ENCODE peak calls at places on chromosomes 3 and 15, in five cellular contexts. Z is breast epithelium, U is H1, G is vagina, E is sigmoid colon. J is an unnamed sample.

GRCh38 chr15:89885611-89886010 is 8.2 kb downstream of the AP3S2 start:
- DNase-seq in E (no peak), U (no peak), Z (no peak), G (no peak), J (no peak)

GRCh38 chr3:47431225-47431624 is 44.5 kb downstream of the SCAP start:
- DNase-seq in U (no peak), G (no peak), E (no peak), Z (no peak), J (no peak)

GRCh38 chr3:181326637-181327223 is 337.2 kb upstream of the DNAJC19 start:
- DNase-seq in U (no peak), G (no peak), E (no peak), Z (no peak), J (no peak)

GRCh38 chr15:74375303-74375693 is 7.9 kb upstream of the CYP11A1 start:
- DNase-seq in Z (peak; percentile 77), U (no peak), G (no peak), E (peak; percentile 85), J (no peak)

GRCh38 chr3:143333367-143333766 is 213.8 kb downstream of the CHST2 start:
- DNase-seq in E (no peak), G (no peak), U (no peak), Z (no peak), J (no peak)

GRCh38 chr3:67529337-67529736 is 125.1 kb downstream of the SUCLG2 start:
- DNase-seq in Z (no peak), E (no peak), G (no peak), U (no peak), J (no peak)

GRCh38 chr3:42179110-42179725 is 86.8 kb downstream of the CCK start:
- DNase-seq in Z (no peak), G (no peak), U (no peak), E (peak; percentile 65), J (no peak)

GRCh38 chr3:185958626-185959025 is 20.8 kb upstream of the TRA2B start:
- DNase-seq in U (no peak), E (no peak), G (no peak), Z (no peak), J (no peak)

GRCh38 chr3:25441234-25441856 is 13.3 kb downstream of the RARB start:
- DNase-seq in U (no peak), Z (no peak), E (no peak), G (no peak), J (no peak)

GRCh38 chr3:105679951-105680350 is 188.9 kb downstream of the CBLB start:
- DNase-seq in Z (no peak), G (no peak), E (no peak), U (no peak), J (no peak)

GRCh38 chr15:31235298-31236183 is 91.1 kb upstream of the KLF13 start:
- DNase-seq in E (peak; percentile 93), Z (no peak), U (no peak), G (no peak), J (no peak)

GRCh38 chr3:122754867-122755835 is 38.5 kb downstream of the HSPBAP1 start:
- DNase-seq in Z (no peak), E (no peak), G (no peak), U (no peak), J (no peak)

GRCh38 chr15:80105193-80105984 is 45.9 kb downstream of the ZFAND6 start:
- DNase-seq in G (no peak), E (no peak), U (no peak), Z (no peak), J (no peak)

GRCh38 chr3:27717200-27717852 is 4.8 kb downstream of the EOMES start:
- DNase-seq in U (no peak), E (no peak), Z (no peak), G (no peak), J (no peak)

GRCh38 chr15:99155961-99156443 is 51.1 kb downstream of the SYNM start:
- DNase-seq in U (no peak), Z (no peak), G (no peak), E (no peak), J (no peak)

GRCh38 chr3:193049901-193050300 is 132.2 kb upstream of the MB21D2 start:
- DNase-seq in E (no peak), G (no peak), Z (no peak), U (no peak), J (no peak)

GRCh38 chr15:27059610-27060202 is 88.7 kb downstream of the GABRG3 start:
- DNase-seq in E (no peak), G (no peak), Z (no peak), U (peak; percentile 13), J (no peak)

GRCh38 chr15:57133127-57133968 is 214.9 kb downstream of the TCF12 start:
- DNase-seq in G (no peak), U (no peak), E (no peak), Z (no peak), J (no peak)

GRCh38 chr15:82768414-82769081 is 37.3 kb downstream of the FSD2 start:
- DNase-seq in G (no peak), U (no peak), E (no peak), Z (no peak), J (no peak)

GRCh38 chr3:128287161-128287560 is 133.9 kb downstream of the EEFSEC start:
- DNase-seq in U (no peak), E (no peak), Z (no peak), G (peak; percentile 52), J (no peak)

GRCh38 chr3:27927882-27928281 is 205.8 kb upstream of the EOMES start:
- DNase-seq in E (no peak), Z (no peak), U (no peak), G (no peak), J (no peak)

GRCh38 chr3:135844381-135844780 is 121.1 kb upstream of the PPP2R3A start:
- DNase-seq in E (no peak), Z (no peak), G (no peak), U (no peak), J (no peak)

GRCh38 chr15:74906193-74906449 is 530 bp downstream of the FAM219B start:
- DNase-seq in E (peak; percentile 71), U (no peak), Z (no peak), G (no peak), J (no peak)

GRCh38 chr3:57078366-57079220 is 18.1 kb downstream of the SPATA12 start:
- DNase-seq in G (no peak), E (peak; percentile 88), Z (peak; percentile 66), U (no peak), J (no peak)

GRCh38 chr3:98359993-98360675 is 6.5 kb downstream of the OR5K4 start:
- DNase-seq in Z (no peak), E (no peak), G (no peak), U (no peak), J (no peak)

GRCh38 chr3:23108651-23109050 is 94.5 kb upstream of the UBE2E2 start:
- DNase-seq in Z (no peak), G (no peak), E (no peak), U (no peak), J (no peak)

GRCh38 chr15:66139816-66140215 is 113.7 kb downstream of the MEGF11 start:
- DNase-seq in U (no peak), Z (no peak), E (no peak), G (no peak), J (no peak)

GRCh38 chr3:172065967-172066762 is 26.8 kb downstream of the FNDC3B start:
- DNase-seq in U (no peak), E (no peak), Z (no peak), G (no peak), J (no peak)

GRCh38 chr3:172065534-172065933 is 26.2 kb downstream of the FNDC3B start:
- DNase-seq in U (no peak), Z (no peak), E (no peak), G (no peak), J (no peak)

GRCh38 chr3:172068977-172069376 is 29.6 kb downstream of the FNDC3B start:
- DNase-seq in Z (no peak), U (no peak), G (no peak), E (no peak), J (no peak)

GRCh38 chr3:172067837-172068440 is 28.6 kb downstream of the FNDC3B start:
- DNase-seq in E (no peak), Z (no peak), G (no peak), U (no peak), J (no peak)

GRCh38 chr3:172066880-172067778 is 27.8 kb downstream of the FNDC3B start:
- DNase-seq in Z (no peak), U (no peak), G (no peak), E (no peak), J (no peak)
- TF ChIP-seq POLR2A in Z (no peak), U (no peak), G (no peak), E (no peak), J (no peak)

DNA sequence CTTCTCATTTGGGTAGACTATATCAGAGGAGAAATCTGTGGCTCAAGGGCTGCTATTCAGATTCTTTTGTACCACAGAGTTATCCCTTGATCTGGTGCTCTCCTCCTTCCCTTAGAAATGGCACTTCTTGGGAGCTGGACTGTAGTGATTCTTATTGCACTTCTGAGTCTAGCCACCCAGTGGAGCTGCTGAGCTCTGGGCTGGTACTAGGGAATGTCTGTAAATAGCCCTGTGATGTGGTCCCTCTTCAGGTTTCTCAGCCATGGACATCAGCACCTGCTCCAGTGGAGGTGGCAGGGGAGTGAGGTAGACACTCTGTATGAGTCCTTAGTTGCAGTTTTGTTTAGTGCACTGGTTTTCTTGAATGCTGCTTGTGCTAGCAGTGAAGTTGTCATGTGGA is 1292.6 kb downstream of the SI start:
- DNase-seq in Z (no peak), E (no peak), U (no peak), G (no peak), J (no peak)
- TF ChIP-seq CTCF in Z (no peak), E (no peak), U (peak; percentile 73), G (no peak), J (no peak)

DNA sequence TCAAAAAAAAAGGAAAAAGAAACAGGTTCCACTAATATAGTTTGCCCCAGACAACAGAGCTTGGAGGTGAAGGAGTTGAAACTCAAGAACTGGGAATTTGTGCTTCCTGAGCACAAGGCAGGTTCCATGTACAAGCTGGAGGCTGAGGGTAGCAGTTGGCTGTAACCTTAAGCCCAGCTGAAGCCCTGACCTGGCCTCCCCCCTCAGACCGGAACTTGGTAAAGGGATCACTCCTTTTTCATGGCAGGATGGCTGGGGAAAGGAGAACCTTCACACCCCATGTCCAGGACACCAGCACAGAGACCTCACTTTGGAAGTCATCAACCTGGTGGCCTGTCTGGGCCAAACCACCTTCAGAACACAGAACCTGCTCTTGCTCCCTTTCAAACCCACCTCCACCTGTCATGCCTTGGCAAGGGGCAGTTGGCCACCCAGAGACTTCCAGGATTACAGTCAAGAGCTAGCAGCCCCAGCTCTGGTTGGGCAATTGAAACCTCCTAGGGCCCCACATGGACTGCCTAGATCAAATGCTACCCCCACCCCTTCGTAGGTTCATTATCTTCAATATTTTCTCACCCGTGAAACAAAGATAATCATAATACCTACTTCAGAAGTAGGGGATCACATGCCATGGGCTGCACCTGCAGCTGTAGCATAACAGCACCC is 3.5 kb downstream of the RPL29 start:
- DNase-seq in G (no peak), Z (no peak), U (no peak), E (no peak), J (no peak)
- TF ChIP-seq POLR2A in G (no peak), Z (no peak), U (peak; percentile 83), E (no peak), J (no peak)

DNA sequence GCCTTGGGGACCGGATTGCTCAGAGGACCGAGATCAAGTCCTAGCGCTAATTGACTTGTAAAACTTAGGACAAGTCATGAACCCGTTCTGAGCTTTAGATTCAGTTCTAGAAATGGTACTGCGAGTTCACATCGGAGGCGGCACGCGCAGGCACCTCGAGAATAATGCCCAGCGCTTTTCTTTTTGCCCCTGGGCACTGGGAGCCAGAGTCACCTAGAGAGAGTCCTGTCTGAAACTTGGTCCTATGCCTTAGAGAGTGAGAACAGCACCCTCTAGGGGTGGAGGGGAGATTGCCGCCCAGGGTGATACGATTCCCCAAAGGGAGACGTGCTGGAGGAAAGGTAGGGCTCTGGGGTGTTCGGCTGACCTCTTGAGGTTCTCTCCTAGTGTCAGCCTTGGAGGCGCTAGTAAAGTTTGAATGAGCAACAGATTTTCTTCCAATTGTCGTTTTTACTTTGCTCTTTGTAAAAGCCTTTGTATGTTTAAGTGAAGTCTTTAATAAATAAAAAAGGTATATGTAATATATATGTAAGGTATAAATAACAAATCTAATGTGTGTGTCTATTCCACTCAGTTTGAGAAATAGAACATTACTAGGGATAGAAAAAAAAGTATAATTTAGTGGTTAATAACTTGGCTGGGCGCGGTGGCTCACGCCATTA is 826 bp downstream of the EEF1AKMT4 start:
- DNase-seq in G (peak; percentile 89), Z (peak; percentile 87), E (peak; percentile 88), U (peak; percentile 94), J (peak; percentile 37)
- TF ChIP-seq CTCF in G (peak; percentile 69), Z (peak; percentile 74), E (peak; percentile 85), U (peak; percentile 90), J (peak; percentile 87)